ENCODE peak calls at places on chromosomes 2 and 18, in seven cellular contexts. A is IMR-90, L is H9, I is neuronal stem cell, N is H1, P is mesendoderm, T is trophoblast cell. M is an unnamed sample.

GRCh38 chr2:193332938-193333337 is 1138.2 kb upstream of the TMEFF2 start:
- DNase-seq in A (no peak), L (no peak), I (no peak), N (no peak), P (no peak), T (no peak), M (no peak)

GRCh38 chr2:64857581-64858471 is 131.4 kb upstream of the SLC1A4 start:
- DNase-seq in A (peak), L (no peak), I (no peak), N (no peak), P (no peak), T (no peak), M (peak)

GRCh38 chr2:112459372-112459771 is 22.6 kb upstream of the TTL start:
- DNase-seq in A (no peak), L (no peak), I (no peak), N (no peak), P (no peak), T (no peak), M (no peak)

GRCh38 chr2:190574169-190574568 is 39.6 kb upstream of the NEMP2 start:
- DNase-seq in A (peak), L (no peak), I (no peak), N (no peak), P (no peak), T (peak), M (no peak)

GRCh38 chr2:85706604-85707296 is 12.6 kb downstream of the GNLY start:
- DNase-seq in A (no peak), L (no peak), I (no peak), N (no peak), P (no peak), T (peak), M (no peak)

GRCh38 chr2:231227309-231228162 is 29.1 kb downstream of the ARMC9 start:
- DNase-seq in A (peak), L (peak), I (peak), N (no peak), P (peak), T (peak), M (peak)

GRCh38 chr2:199818001-199818400 is 33.0 kb downstream of the FTCDNL1 start:
- DNase-seq in A (no peak), L (no peak), I (no peak), N (no peak), P (no peak), T (no peak), M (no peak)

GRCh38 chr2:10169581-10169980 is 47.0 kb downstream of the RRM2 start:
- DNase-seq in A (peak), L (no peak), I (no peak), N (no peak), P (no peak), T (no peak), M (no peak)

GRCh38 chr2:149329470-149330126 is 789 bp upstream of the LYPD6 start:
- DNase-seq in A (peak), L (peak), I (peak), N (peak), P (peak), T (peak), M (peak)

GRCh38 chr2:63990072-63990471 is 29.2 kb downstream of the VPS54 start:
- DNase-seq in A (no peak), L (no peak), I (no peak), N (no peak), P (no peak), T (no peak), M (no peak)

GRCh38 chr2:134586289-134586980 is 132.4 kb downstream of the TMEM163 start:
- DNase-seq in A (no peak), L (no peak), I (no peak), N (no peak), P (no peak), T (peak), M (peak)
- H3K18ac ChIP-seq in A (no peak), L (no peak), I (no peak), N (no peak), P (no peak), T (no peak), M (no peak)

DNA sequence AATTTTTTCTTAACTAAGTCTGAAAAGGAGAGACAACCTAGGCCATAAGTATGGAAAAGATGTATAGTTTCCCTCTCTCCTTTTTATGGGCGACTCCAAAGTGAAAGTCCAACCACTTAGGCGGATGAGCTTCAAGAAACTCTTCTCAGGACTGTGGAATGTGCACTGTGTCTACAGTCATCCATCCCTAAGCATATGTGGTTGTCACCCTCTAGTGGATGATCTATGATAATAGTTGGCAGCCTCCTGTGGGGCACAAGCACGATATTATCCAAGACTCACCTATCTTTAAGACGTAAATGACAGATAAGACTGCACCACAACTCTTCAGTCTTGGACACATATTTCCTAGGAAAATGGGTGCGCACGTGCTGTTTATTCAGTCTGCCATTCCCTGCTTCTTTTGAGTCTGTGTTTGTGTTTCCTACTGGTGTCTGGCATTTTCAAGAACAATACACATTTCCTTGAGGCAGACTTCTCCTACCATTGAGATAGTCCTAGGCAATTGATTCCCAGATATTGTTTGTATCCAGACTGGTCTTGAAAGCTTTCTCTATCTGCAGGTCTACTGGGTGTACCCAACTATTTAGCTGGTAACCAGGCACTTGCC is 145.5 kb upstream of the CTAGE1 start:
- DNase-seq in A (peak), L (no peak), I (peak), N (no peak), P (peak), T (peak), M (peak)
- H2AK5ac ChIP-seq in A (peak), L (no peak), I (no peak), N (no peak), P (no peak), T (no peak), M (no peak)

DNA sequence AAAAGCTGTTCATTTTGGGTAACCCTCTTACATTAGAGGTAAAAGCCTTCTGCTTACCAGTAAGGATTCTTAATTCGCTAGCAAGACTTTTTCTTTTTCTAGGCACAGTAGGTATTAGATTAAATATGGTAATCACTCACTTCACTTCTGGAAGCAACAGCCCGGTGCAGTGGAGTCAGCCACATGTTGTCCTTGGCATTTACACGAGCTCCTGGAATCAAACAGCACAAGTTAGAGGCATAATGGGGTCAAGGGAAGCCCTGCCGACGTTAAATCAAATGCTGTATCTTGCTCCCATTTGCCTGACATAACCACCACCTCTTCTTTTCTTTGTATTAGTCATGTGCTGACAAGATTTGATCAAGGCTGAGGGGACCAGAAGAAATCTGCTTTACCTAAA is 174.1 kb downstream of the ANKRD44 start:
- DNase-seq in A (no peak), L (no peak), I (no peak), N (no peak), P (no peak), T (no peak), M (no peak)
- H3K18ac ChIP-seq in A (peak), L (no peak), I (no peak), N (no peak), P (no peak), T (no peak), M (no peak)

DNA sequence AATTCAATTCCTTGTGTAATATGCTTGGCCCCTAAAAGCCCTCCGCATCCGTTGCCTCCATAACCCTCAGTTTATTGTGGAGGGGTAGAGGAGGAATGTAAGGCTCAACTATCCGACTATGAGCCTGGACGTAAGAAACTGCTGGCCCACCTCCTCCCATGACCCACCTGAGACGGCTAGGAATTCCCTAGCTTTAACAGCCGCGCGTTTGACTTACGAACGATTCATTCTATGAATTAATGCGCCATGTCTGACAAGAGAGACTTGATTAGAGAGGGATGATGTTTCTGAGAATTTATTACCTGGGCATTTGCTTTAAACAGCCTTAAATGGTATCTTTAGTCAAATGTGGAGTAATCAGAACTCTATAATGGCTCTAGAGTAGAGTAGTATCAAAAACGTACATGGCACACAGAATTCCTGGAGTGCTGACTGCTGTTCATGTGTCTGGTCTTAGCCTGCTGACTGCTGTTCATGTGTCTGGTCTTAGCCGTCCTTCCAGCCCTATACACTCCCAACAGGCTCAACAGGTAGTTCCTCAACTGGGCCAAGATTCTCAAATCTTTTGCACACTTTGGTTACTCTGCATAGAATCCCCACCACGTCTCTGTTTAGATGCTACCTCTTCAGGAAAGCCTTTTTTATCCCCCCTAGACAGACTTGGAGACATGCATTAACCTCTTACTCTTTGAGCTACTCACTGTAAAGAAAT is 899 bp upstream of the GFPT1 start:
- DNase-seq in A (no peak), L (no peak), I (no peak), N (no peak), P (no peak), T (peak), M (no peak)
- H2AK5ac ChIP-seq in A (peak), L (no peak), I (no peak), N (no peak), P (no peak), T (peak), M (peak)

DNA sequence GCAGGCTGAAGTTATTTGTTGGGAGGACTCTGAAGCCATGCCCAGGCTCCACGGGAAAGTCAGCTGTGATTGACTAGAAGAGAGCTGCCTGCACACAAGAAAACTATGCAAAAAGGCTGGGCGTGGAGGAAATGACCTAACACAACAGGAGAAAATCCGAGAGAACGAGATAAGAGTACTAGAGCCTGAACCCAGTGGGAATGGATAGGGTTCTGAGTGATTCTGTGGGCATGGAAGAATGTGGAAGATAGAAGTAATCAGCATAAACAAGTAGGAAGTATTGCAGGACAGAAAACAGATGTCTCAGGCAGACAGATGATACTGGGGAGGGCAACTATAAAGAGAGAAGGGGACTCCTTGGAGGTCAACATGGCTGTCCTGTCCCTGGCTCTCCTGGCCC is 12.1 kb upstream of the COPS8 start:
- DNase-seq in A (peak), L (no peak), I (no peak), N (no peak), P (peak), T (peak), M (peak)
- H3K18ac ChIP-seq in A (peak), L (no peak), I (no peak), N (no peak), P (no peak), T (no peak), M (peak)

DNA sequence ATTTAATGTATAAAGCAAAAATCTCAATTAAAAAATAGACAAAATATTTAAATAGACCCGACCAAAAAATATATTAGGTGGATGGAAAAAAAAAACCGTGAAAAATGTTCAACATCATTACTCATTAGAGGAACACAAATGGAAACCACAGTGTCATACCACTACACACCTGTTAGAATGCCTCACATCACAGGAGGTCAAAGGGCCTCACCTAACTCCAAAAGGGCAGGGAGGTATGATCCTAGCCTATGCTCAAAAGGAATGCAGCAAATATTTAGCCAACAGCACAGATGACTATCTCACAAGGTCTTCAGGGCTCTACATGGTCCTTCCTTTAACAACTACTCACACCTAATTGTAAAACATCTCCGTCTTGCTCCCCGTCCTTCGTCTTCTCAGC is 185.5 kb upstream of the SETBP1 start:
- DNase-seq in A (no peak), L (no peak), I (no peak), N (no peak), P (peak), T (peak), M (no peak)
- H2AK5ac ChIP-seq in A (no peak), L (no peak), I (no peak), N (no peak), P (no peak), T (no peak), M (no peak)

GRCh38 chr18:4765401-4765800 is 310.3 kb upstream of the DLGAP1 start:
- DNase-seq in A (no peak), L (peak), I (no peak), N (peak), P (peak), T (no peak), M (no peak)
- H3K18ac ChIP-seq in A (no peak), L (no peak), I (no peak), N (no peak), P (no peak), T (no peak), M (no peak)